ENCODE peak calls at places on chromosomes 16 and 17, in six cellular contexts. P, V, C, S, U and Q are unnamed samples.

GRCh38 chr16:64475627-64476351 is 646.1 kb downstream of the CDH11 start:
- ATAC-seq in U (no peak), V (no peak), C (no peak), S (no peak), P (no peak), Q (no peak)

GRCh38 chr17:62906881-62907280 is 59.2 kb upstream of the TANC2 start:
- ATAC-seq in P (no peak), V (no peak), S (no peak), U (no peak), C (no peak), Q (no peak)

GRCh38 chr16:27538508-27538907 is 11.2 kb downstream of the GTF3C1 start:
- ATAC-seq in C (no peak), P (no peak), S (no peak), U (no peak), V (no peak), Q (no peak)

GRCh38 chr16:87582221-87582965 is 19.9 kb upstream of the JPH3 start:
- ATAC-seq in C (no peak), S (peak), P (no peak), V (no peak), U (peak), Q (no peak)

GRCh38 chr17:27612160-27612767 is 18.7 kb upstream of the LGALS9 start:
- ATAC-seq in S (no peak), U (no peak), P (no peak), C (peak), V (no peak), Q (no peak)

GRCh38 chr17:72163474-72163873 is 42.7 kb downstream of the SOX9 start:
- ATAC-seq in S (no peak), U (no peak), V (no peak), P (no peak), C (no peak), Q (no peak)

GRCh38 chr17:45775576-45776011 is 8.5 kb upstream of the CRHR1 start:
- ATAC-seq in V (no peak), S (peak), U (no peak), C (no peak), P (no peak), Q (peak)

GRCh38 chr16:47480410-47480809 is 19.3 kb downstream of the PHKB start:
- ATAC-seq in V (no peak), S (no peak), P (no peak), U (no peak), C (no peak), Q (no peak)

GRCh38 chr17:48125829-48126612 is 18.5 kb downstream of the SNX11 start:
- ATAC-seq in U (no peak), C (no peak), V (no peak), P (no peak), S (no peak), Q (no peak)

GRCh38 chr17:19424934-19425868 is 14.2 kb downstream of the RNF112 start:
- ATAC-seq in U (no peak), V (no peak), P (no peak), C (no peak), S (no peak), Q (no peak)

GRCh38 chr17:16297367-16298139 is 55.7 kb downstream of the CENPV start:
- ATAC-seq in C (no peak), V (no peak), P (no peak), S (peak), U (peak), Q (no peak)

GRCh38 chr17:57096472-57097198 is 11.6 kb downstream of the AKAP1 start:
- ATAC-seq in U (no peak), P (no peak), S (no peak), V (no peak), C (no peak), Q (no peak)

GRCh38 chr17:58204796-58205195 is 12.3 kb downstream of the EPX start:
- ATAC-seq in V (no peak), U (no peak), C (no peak), P (no peak), S (no peak), Q (no peak)

GRCh38 chr16:89430436-89431157 is 59.8 kb downstream of the ANKRD11 start:
- ATAC-seq in V (no peak), S (peak), C (no peak), P (no peak), U (peak), Q (no peak)

GRCh38 chr17:7501729-7502128 is 17.6 kb downstream of the POLR2A start:
- ATAC-seq in C (no peak), P (no peak), U (no peak), S (no peak), V (no peak), Q (no peak)

GRCh38 chr16:11256657-11257130 is 690 bp upstream of the SOCS1 start:
- ATAC-seq in U (peak), S (peak), V (no peak), C (no peak), P (no peak), Q (peak)

GRCh38 chr16:79715088-79715487 is 114.6 kb upstream of the MAF start:
- ATAC-seq in C (no peak), U (no peak), S (no peak), V (no peak), P (no peak), Q (no peak)

GRCh38 chr17:42530952-42531454 is 5.0 kb upstream of the NAGLU start:
- ATAC-seq in V (no peak), C (no peak), U (no peak), P (no peak), S (no peak), Q (no peak)

GRCh38 chr17:5557485-5557884 is 26.8 kb downstream of the NLRP1 start:
- ATAC-seq in S (no peak), V (no peak), P (no peak), C (no peak), U (no peak), Q (no peak)

GRCh38 chr17:58969612-58970011 is 137.1 kb downstream of the TRIM37 start:
- ATAC-seq in U (no peak), S (peak), V (no peak), P (no peak), C (no peak), Q (no peak)

GRCh38 chr16:2925951-2926659 is 14.4 kb downstream of the FLYWCH1 start:
- ATAC-seq in P (no peak), C (no peak), U (no peak), S (no peak), V (no peak), Q (no peak)

GRCh38 chr16:77722315-77723107 is at the start of gene NUDT7:
- ATAC-seq in S (peak), V (peak), U (peak), P (peak), C (peak), Q (peak)

GRCh38 chr17:41655611-41656111 is 31.3 kb upstream of the KRT17 start:
- ATAC-seq in S (no peak), P (no peak), V (no peak), C (no peak), U (peak), Q (no peak)

GRCh38 chr16:4787627-4788482 is at the start of gene SEPTIN12:
- ATAC-seq in S (peak), V (no peak), C (no peak), U (peak), P (no peak), Q (peak)

GRCh38 chr16:12735805-12736204 is 67.9 kb downstream of the CPPED1 start:
- ATAC-seq in C (no peak), V (no peak), P (no peak), U (peak), S (peak), Q (no peak)

GRCh38 chr16:82748026-82748425 is 121.3 kb downstream of the CDH13 start:
- ATAC-seq in U (no peak), P (no peak), S (no peak), C (no peak), V (no peak), Q (no peak)

GRCh38 chr16:21953541-21953902 is 361 bp downstream of the UQCRC2 start:
- ATAC-seq in P (no peak), C (peak), S (peak), V (peak), U (peak), Q (peak)